ENCODE peak calls at places on chromosomes 4 and X, in ten cellular contexts. E is AG04450, I is fibroblast of mammary gland, F is BJ, M is body of pancreas, Y is AG09309, L is colonic mucosa, J is tibial nerve, S is GM23338, Z is fibroblast of pulmonary artery. O is an unnamed sample.

GRCh38 chrX:119072771-119073170 is at the start of gene CT47C1:
- DNase-seq in F (no peak), Y (no peak), M (no peak), Z (no peak), J (no peak), L (no peak), S (no peak), I (peak; percentile 16), E (no peak), O (no peak)

GRCh38 chr4:183863155-183863825 is 41.8 kb upstream of the STOX2 start:
- DNase-seq in Y (no peak), I (no peak), S (no peak), F (no peak), L (no peak), E (no peak), M (no peak), J (no peak), Z (no peak), O (no peak)

GRCh38 chr4:11878241-11878640 is 449.5 kb upstream of the HS3ST1 start:
- DNase-seq in S (no peak), E (no peak), Z (no peak), J (no peak), M (no peak), I (no peak), F (no peak), Y (no peak), L (no peak), O (no peak)

GRCh38 chr4:187619319-187619718 is 376.3 kb upstream of the ZFP42 start:
- DNase-seq in E (no peak), Y (no peak), M (no peak), F (no peak), Z (no peak), J (no peak), I (no peak), L (no peak), S (no peak), O (no peak)

GRCh38 chr4:101782546-101782945 is 8.0 kb upstream of the BANK1 start:
- DNase-seq in M (no peak), J (no peak), F (no peak), L (no peak), S (no peak), Z (no peak), Y (no peak), E (no peak), I (no peak), O (no peak)

GRCh38 chr4:85147481-85148076 is 181.1 kb upstream of the WDFY3 start:
- DNase-seq in I (peak; percentile 78), E (peak; percentile 6), S (peak; percentile 88), J (peak; percentile 47), Y (peak; percentile 28), Z (peak; percentile 80), M (peak; percentile 74), F (no peak), L (peak; percentile 29), O (peak; percentile 10)

GRCh38 chrX:22278375-22278774 is 5.7 kb downstream of the CBLL2 start:
- DNase-seq in J (no peak), I (peak; percentile 23), L (no peak), E (no peak), Y (no peak), S (peak; percentile 30), M (no peak), Z (no peak), F (no peak), O (no peak)

GRCh38 chr4:98482847-98483806 is 175.3 kb downstream of the TSPAN5 start:
- DNase-seq in I (peak; percentile 82), F (no peak), S (no peak), E (no peak), M (no peak), J (no peak), Z (peak; percentile 23), L (no peak), Y (no peak), O (no peak)

GRCh38 chr4:7052923-7053715 is 9.9 kb downstream of the TADA2B start:
- DNase-seq in M (no peak), L (no peak), Y (no peak), E (no peak), J (no peak), F (no peak), I (peak; percentile 22), Z (no peak), S (no peak), O (no peak)

GRCh38 chrX:39896951-39897740 is 200.6 kb downstream of the BCOR start:
- DNase-seq in L (no peak), Y (no peak), Z (peak; percentile 69), I (peak; percentile 24), F (no peak), E (peak; percentile 39), J (no peak), M (peak; percentile 30), S (peak; percentile 65), O (no peak)

GRCh38 chr4:144174401-144175067 is 34.0 kb upstream of the GYPA start:
- DNase-seq in E (peak; percentile 32), Y (peak; percentile 17), J (no peak), F (peak; percentile 10), M (no peak), L (no peak), I (peak; percentile 69), Z (peak; percentile 82), S (peak; percentile 70), O (peak; percentile 2)

DNA sequence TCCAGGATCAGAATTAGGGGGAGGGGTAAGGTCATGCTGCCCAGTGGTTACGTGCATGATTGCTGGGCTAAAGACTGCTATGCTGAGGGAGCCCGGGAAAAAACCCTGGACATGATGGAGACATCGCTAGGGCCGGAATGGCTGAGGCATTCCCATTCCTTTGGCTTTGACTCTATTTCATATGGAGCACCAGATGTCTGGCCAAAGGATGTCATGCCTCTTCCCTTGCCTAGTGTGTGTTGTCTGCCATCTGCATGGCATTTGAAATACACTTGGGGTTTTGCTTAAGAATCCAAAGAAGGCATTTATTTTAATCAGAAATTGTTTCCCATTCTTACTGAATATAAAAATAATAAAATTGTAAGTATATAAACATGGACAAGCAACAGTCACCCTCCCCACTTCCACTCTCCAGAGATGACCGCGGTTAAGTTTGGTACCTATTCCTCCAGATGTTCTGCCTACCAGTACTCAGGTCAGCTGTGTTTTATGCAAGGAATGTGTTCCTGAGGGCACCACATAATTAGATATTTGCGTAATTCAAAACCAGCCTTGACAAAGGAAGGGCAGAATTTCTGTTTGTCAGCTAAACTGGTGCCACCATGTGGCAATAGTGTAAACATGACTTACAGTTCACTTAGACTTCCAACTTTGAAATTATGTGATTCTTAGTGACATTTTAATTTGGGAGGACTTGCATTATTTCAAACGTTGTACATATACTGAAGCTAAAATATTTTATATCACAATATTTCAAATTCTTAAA is 105.9 kb downstream of the CT47B1 start:
- DNase-seq in F (peak; percentile 59), M (peak; percentile 8), E (no peak), Y (peak; percentile 62), I (peak; percentile 83), J (no peak), L (no peak), Z (peak; percentile 81), S (peak; percentile 17), O (no peak)
- TF ChIP-seq CTCF in F (peak; percentile 6), M (peak; percentile 35), E (no peak), Y (peak; percentile 11), I (peak; percentile 36), J (peak; percentile 32), L (no peak), Z (peak; percentile 37), S (peak; percentile 53), O (peak; percentile 21)

GRCh38 chr4:31929676-31930075 is 1209.5 kb downstream of the PCDH7 start:
- DNase-seq in L (no peak), I (no peak), E (no peak), Z (peak; percentile 24), F (no peak), S (no peak), Y (no peak), M (no peak), J (no peak), O (no peak)
- H3K4me3 ChIP-seq in L (no peak overlapping the region), I (no peak overlapping the region), E (no peak overlapping the region), Z (no peak overlapping the region), F (no peak overlapping the region), S (no peak overlapping the region), Y (no peak overlapping the region), M (no peak overlapping the region), J (no peak overlapping the region), O (no peak overlapping the region)

DNA sequence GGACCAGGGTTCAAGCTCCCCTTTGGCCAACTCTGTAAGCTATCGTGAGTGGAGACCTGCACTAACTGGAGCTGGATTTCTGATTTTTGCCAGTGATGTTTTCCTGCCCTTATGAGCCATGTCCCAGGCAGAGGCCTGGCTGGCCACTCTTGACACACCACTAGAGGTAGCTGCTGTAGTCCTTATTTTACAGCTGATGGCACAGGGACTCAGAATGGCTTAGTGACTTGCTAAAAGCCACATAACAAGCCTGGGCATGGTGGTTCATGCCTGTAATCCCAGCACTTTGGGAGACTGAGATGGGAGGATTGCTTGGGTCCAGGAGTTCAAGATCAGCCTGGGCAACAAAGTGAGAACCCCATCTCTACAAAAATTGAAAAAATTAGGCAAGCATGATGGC is 33.4 kb downstream of the CYTL1 start:
- DNase-seq in S (peak; percentile 50), L (no peak), M (no peak), I (no peak), F (no peak), Z (no peak), J (no peak), Y (no peak), E (no peak), O (no peak)
- TF ChIP-seq CTCF in S (peak; percentile 67), L (no peak), M (no peak), I (peak; percentile 34), F (peak; percentile 40), Z (peak; percentile 25), J (no peak), Y (peak; percentile 43), E (peak; percentile 30), O (peak; percentile 33)

GRCh38 chr4:88320174-88320779 is 35.9 kb upstream of the PPM1K start:
- DNase-seq in F (no peak), Z (no peak), M (no peak), E (no peak), L (no peak), I (no peak), S (peak; percentile 1), Y (no peak), J (no peak), O (no peak)
- H3K4me3 ChIP-seq in F (no peak overlapping the region), Z (no peak overlapping the region), M (no peak overlapping the region), E (no peak overlapping the region), L (no peak overlapping the region), I (no peak overlapping the region), S (no peak overlapping the region), Y (no peak overlapping the region), J (no peak overlapping the region), O (no peak overlapping the region)